ENCODE peak calls at places on chromosomes 12 and 14, in five cellular contexts. V, C, K, E and H are unnamed samples.

GRCh38 chr12:96120359-96121100 is 73.6 kb upstream of the ELK3 start:
- DNase-seq in V (no peak), C (no peak), K (peak; percentile 30), E (no peak), H (no peak)

GRCh38 chr12:50222275-50222783 is 55.2 kb upstream of the CERS5 start:
- DNase-seq in C (no peak), E (no peak), V (peak; percentile 42), K (peak; percentile 80), H (peak; percentile 20)

GRCh38 chr14:43019826-43020225 is 1413.2 kb downstream of the LRFN5 start:
- DNase-seq in E (no peak), C (no peak), V (no peak), K (no peak), H (no peak)

GRCh38 chr14:102507891-102508312 is 1.7 kb downstream of the ANKRD9 start:
- DNase-seq in E (no peak), K (peak; percentile 47), V (no peak), C (no peak), H (no peak)

GRCh38 chr14:60931206-60931605 is 49.7 kb downstream of the TRMT5 start:
- DNase-seq in K (no peak), V (no peak), C (no peak), E (no peak), H (no peak)

GRCh38 chr14:36478782-36479181 is 41.2 kb downstream of the NKX2-1 start:
- DNase-seq in V (no peak), E (no peak), K (no peak), C (no peak), H (no peak)

GRCh38 chr14:77111021-77111420 is 13.0 kb downstream of the CIPC start:
- DNase-seq in E (no peak), C (no peak), V (no peak), K (peak; percentile 92), H (no peak)

GRCh38 chr14:102464846-102465341 is 44.7 kb downstream of the ANKRD9 start:
- DNase-seq in K (no peak), V (no peak), E (no peak), C (no peak), H (no peak)

GRCh38 chr14:68569546-68569908 is 223.3 kb downstream of the ZFP36L1 start:
- DNase-seq in C (no peak), V (no peak), K (no peak), E (no peak), H (no peak)

GRCh38 chr12:106493531-106493930 is 89.3 kb upstream of the RFX4 start:
- DNase-seq in E (no peak), K (no peak), V (no peak), C (no peak), H (no peak)

GRCh38 chr12:4120316-4120920 is 153.1 kb upstream of the CCND2 start:
- DNase-seq in V (no peak), C (no peak), K (no peak), E (no peak), H (no peak)

GRCh38 chr12:2360630-2361170 is 307.9 kb downstream of the CACNA1C start:
- DNase-seq in V (no peak), C (no peak), K (no peak), E (no peak), H (no peak)

GRCh38 chr14:83940253-83940652 is 1589.7 kb upstream of the FLRT2 start:
- DNase-seq in E (no peak), K (peak; percentile 2), C (no peak), V (no peak), H (no peak)

GRCh38 chr12:49803693-49804450 is 24.3 kb downstream of the NCKAP5L start:
- DNase-seq in K (no peak), V (no peak), C (no peak), E (no peak), H (no peak)

GRCh38 chr14:45238988-45239387 is 14.0 kb downstream of the MIS18BP1 start:
- DNase-seq in V (no peak), E (no peak), K (no peak), C (no peak), H (no peak)

GRCh38 chr12:9404469-9405260 is 196.5 kb upstream of the PZP start:
- DNase-seq in V (no peak), K (no peak), C (no peak), E (no peak), H (no peak)

GRCh38 chr14:99568567-99569560 is 35.1 kb downstream of the CCDC85C start:
- DNase-seq in V (no peak), E (no peak), K (no peak), C (no peak), H (no peak)

GRCh38 chr12:127677537-127678131 is 589.3 kb upstream of the TMEM132C start:
- DNase-seq in V (peak; percentile 6), E (peak; percentile 4), C (peak; percentile 27), K (peak; percentile 88), H (no peak)